ENCODE peak calls at places on chromosomes 11 and 22, in four cellular contexts. One of them, this sample, is unnamed.

GRCh38 chr11:2327032-2327431 is 25.2 kb downstream of the TSPAN32 start:
- DNase-seq in astrocyte: no peak
- DNase-seq in neural progenitor cell: no peak
- DNase-seq in DND-41: no peak
- DNase-seq in this sample: no peak

GRCh38 chr22:37569921-37570660 is 9.8 kb downstream of the LGALS2 start:
- DNase-seq in astrocyte: no peak
- DNase-seq in neural progenitor cell: no peak
- DNase-seq in DND-41: no peak
- DNase-seq in this sample: no peak

GRCh38 chr22:23911318-23911980 is 17.3 kb downstream of the MIF start:
- DNase-seq in astrocyte: no peak
- DNase-seq in neural progenitor cell: no peak
- DNase-seq in DND-41: no peak
- DNase-seq in this sample: no peak

GRCh38 chr11:132142554-132142953 is 772.1 kb downstream of the NTM start:
- DNase-seq in astrocyte: no peak
- DNase-seq in neural progenitor cell: no peak
- DNase-seq in DND-41: no peak
- DNase-seq in this sample: no peak

GRCh38 chr11:62337682-62338181 is 484 bp downstream of the ASRGL1 start:
- DNase-seq in astrocyte: no peak
- DNase-seq in neural progenitor cell: peak; percentile 58
- DNase-seq in DND-41: no peak
- DNase-seq in this sample: peak; percentile 7

GRCh38 chr11:58968251-58968711 is 29.0 kb downstream of the GLYATL1 start:
- DNase-seq in astrocyte: no peak
- DNase-seq in neural progenitor cell: peak; percentile 70
- DNase-seq in DND-41: no peak
- DNase-seq in this sample: no peak

GRCh38 chr11:118657238-118657637 is 22.2 kb downstream of the TREH start:
- DNase-seq in astrocyte: no peak
- DNase-seq in neural progenitor cell: no peak
- DNase-seq in DND-41: no peak
- DNase-seq in this sample: no peak

GRCh38 chr22:26573026-26573662 is 16.8 kb downstream of the TPST2 start:
- DNase-seq in astrocyte: no peak
- DNase-seq in neural progenitor cell: no peak
- DNase-seq in DND-41: no peak
- DNase-seq in this sample: peak; percentile 21

GRCh38 chr11:132310390-132311375 is 940.3 kb downstream of the NTM start:
- DNase-seq in astrocyte: peak; percentile 5
- DNase-seq in neural progenitor cell: no peak
- DNase-seq in DND-41: no peak
- DNase-seq in this sample: no peak

GRCh38 chr11:131370090-131370751 is at the start of gene NTM:
- DNase-seq in astrocyte: peak; percentile 55
- DNase-seq in neural progenitor cell: peak; percentile 52
- DNase-seq in DND-41: no peak
- DNase-seq in this sample: peak; percentile 48

GRCh38 chr22:35987487-35987886 is 41.1 kb downstream of the RBFOX2 start:
- DNase-seq in astrocyte: no peak
- DNase-seq in neural progenitor cell: no peak
- DNase-seq in DND-41: no peak
- DNase-seq in this sample: peak; percentile 61

GRCh38 chr11:58774164-58774593 is 42.4 kb upstream of the GLYAT start:
- DNase-seq in astrocyte: no peak
- DNase-seq in neural progenitor cell: no peak
- DNase-seq in DND-41: no peak
- DNase-seq in this sample: no peak

GRCh38 chr11:130114726-130115125 is 44.9 kb upstream of the ST14 start:
- DNase-seq in astrocyte: no peak
- DNase-seq in neural progenitor cell: no peak
- DNase-seq in DND-41: no peak
- DNase-seq in this sample: no peak

GRCh38 chr11:76588455-76589325 is 81.9 kb downstream of the LRRC32 start:
- DNase-seq in astrocyte: no peak
- DNase-seq in neural progenitor cell: no peak
- DNase-seq in DND-41: no peak
- DNase-seq in this sample: no peak

GRCh38 chr22:38203090-38203810 is 1.5 kb downstream of the MAFF start:
- DNase-seq in astrocyte: no peak
- DNase-seq in neural progenitor cell: peak; percentile 56
- DNase-seq in DND-41: no peak
- DNase-seq in this sample: peak; percentile 33

DNA sequence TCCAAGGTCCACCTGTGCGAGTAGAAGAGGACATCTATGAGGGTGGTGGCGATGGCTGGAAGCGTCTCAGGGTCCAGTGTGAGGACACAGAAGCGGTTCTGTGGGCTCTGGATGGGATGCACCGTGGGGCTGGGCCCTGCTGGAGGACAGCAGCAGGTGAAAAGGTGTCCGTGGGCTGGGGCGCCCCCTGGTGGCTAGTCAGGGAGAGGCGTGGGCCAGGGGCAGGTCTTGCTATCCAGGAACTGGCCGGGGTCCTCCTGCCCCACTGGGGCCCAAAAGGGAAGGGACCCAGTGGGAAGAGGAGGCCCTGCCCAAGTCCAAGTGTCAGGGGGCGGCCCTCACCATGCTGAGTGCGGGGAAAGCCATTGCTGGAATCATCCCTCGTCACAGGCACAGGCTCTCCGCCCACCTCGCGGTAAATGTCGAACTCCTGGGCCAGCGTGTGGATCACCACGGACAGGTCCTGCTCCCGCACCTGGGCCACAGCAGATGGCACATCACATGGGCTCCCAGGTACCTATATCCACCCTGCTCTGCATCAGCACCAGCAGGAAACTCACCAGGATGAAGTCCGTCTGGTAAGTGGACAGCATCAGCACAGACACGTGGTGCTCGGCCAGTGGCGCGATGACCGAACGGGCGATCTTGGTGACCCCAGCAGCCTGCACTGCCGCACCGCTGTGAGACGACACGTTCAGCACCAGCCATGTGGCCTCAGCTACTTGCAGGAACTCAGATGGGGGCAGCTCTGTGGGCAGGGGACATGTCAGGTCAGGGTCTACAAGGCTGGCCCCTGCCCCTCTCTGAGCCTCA is 2.3 kb downstream of the CASTOR1 start:
- DNase-seq in astrocyte: no peak
- DNase-seq in neural progenitor cell: peak; percentile 74
- DNase-seq in DND-41: peak; percentile 86
- DNase-seq in this sample: peak; percentile 38
- H2AFZ ChIP-seq in astrocyte: no peak overlapping the region
- H2AFZ ChIP-seq in neural progenitor cell: no peak overlapping the region
- H2AFZ ChIP-seq in DND-41: no peak overlapping the region
- H2AFZ ChIP-seq in this sample: no peak overlapping the region

GRCh38 chr22:19117111-19117512 is 5.1 kb downstream of the DGCR2 start:
- DNase-seq in astrocyte: no peak
- DNase-seq in neural progenitor cell: no peak
- DNase-seq in DND-41: no peak
- DNase-seq in this sample: no peak
- H3K4me2 ChIP-seq in astrocyte: no peak overlapping the region
- H3K4me2 ChIP-seq in neural progenitor cell: no peak overlapping the region
- H3K4me2 ChIP-seq in DND-41: no peak overlapping the region
- H3K4me2 ChIP-seq in this sample: no peak overlapping the region

DNA sequence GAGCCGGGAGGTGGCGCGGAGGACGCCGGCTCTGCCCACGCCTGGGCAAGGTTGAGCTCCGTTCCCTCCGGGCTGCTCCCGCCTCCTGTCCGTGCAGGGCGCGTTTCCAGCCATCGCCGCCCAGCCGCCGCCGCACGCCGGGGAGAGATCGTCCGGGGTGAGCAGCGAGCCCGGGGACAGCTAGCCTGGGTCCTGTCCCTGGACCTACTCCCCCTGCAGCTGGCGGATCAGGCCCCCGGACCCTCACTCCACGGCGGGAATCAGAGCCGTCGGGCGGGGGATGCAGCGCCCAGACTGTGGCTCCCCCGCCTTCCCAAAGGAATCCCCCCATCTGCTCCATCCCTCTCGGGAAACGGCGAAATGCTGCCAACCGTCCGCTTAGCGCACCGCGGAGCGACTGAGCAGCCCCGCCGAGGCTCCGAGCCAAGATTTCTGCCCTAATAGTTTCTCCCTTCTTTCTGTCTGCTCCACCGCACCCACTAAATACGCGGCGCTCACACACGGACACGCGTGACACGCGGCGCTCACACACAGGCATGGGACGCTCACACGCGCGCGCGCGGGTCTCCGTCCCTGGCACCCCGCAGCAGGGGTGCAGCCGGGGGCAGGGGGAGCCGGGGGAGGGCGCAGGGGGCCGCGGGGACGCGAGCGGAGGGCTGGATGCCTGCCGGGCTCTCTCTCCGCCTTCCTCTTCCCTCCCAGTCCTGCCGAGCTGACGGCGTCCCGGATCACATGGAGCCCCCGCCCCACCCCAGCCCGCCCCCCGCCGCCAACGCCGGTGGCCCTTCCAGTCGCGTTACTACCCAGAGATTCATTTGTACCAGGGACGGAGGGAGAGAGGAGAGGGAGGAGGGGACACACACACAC is at the start of gene KCNJ5:
- DNase-seq in astrocyte: no peak
- DNase-seq in neural progenitor cell: peak; percentile 72
- DNase-seq in DND-41: no peak
- DNase-seq in this sample: no peak
- H3K9ac ChIP-seq in astrocyte: peak within 1 kb of the TSS; percentile 55
- H3K9ac ChIP-seq in neural progenitor cell: no peak within 1 kb of the TSS
- H3K9ac ChIP-seq in DND-41: no peak within 1 kb of the TSS
- H3K9ac ChIP-seq in this sample: no peak within 1 kb of the TSS

GRCh38 chr11:99795999-99796398 is 775.2 kb downstream of the CNTN5 start:
- DNase-seq in astrocyte: no peak
- DNase-seq in neural progenitor cell: no peak
- DNase-seq in DND-41: no peak
- DNase-seq in this sample: no peak
- H2AFZ ChIP-seq in astrocyte: no peak overlapping the region
- H2AFZ ChIP-seq in neural progenitor cell: no peak overlapping the region
- H2AFZ ChIP-seq in DND-41: no peak overlapping the region
- H2AFZ ChIP-seq in this sample: no peak overlapping the region

GRCh38 chr22:50299724-50300619 is 7.5 kb downstream of the PLXNB2 start:
- DNase-seq in astrocyte: no peak
- DNase-seq in neural progenitor cell: peak; percentile 67
- DNase-seq in DND-41: no peak
- DNase-seq in this sample: no peak
- H3K4me2 ChIP-seq in astrocyte: peak overlapping the region; percentile 39
- H3K4me2 ChIP-seq in neural progenitor cell: peak overlapping the region; percentile 94
- H3K4me2 ChIP-seq in DND-41: no peak overlapping the region
- H3K4me2 ChIP-seq in this sample: peak overlapping the region; percentile 51

DNA sequence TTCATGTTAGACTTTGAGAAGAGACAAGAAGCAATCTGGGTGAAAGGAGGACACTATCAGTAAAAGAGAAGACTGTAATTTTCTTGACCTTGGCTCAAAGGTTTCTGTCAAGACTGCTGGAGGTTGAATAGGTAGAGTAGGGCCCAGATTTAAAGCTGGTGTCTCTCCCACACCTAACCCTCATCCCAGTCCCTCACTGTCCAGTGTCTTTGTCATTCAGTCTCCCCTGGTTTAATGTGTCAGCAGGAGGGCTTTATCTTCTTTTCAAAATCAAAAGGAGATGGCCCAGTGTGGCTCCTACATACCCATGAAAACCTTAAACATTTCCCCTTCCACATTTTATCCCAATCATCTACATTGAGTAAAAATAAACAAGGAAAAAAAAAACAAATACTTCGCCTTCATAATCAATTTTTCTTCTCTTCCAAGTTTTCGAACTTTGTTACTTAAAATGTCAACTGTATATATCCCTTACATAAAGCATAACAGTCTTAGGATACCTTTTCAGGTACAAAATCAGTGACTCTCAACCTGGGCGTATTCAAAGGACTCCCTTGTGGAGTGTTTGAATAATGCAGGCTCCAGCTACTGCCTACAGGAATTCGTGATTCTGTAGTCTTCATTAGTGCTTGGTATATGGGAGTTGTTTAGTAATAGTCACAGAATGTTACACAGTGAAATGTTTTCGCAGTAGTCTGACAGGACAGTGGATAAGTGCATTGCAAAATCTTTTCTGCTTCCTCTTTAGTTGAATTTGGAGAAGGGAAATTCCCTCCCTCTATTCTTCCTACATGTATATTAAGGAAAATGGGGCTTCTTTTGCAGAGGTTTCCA is 87.2 kb downstream of the FAT3 start:
- DNase-seq in astrocyte: no peak
- DNase-seq in neural progenitor cell: peak; percentile 39
- DNase-seq in DND-41: no peak
- DNase-seq in this sample: no peak
- H3K9ac ChIP-seq in astrocyte: no peak overlapping the region
- H3K9ac ChIP-seq in neural progenitor cell: no peak overlapping the region
- H3K9ac ChIP-seq in DND-41: no peak overlapping the region
- H3K9ac ChIP-seq in this sample: no peak overlapping the region

GRCh38 chr11:60841797-60842687 is at the start of gene CCDC86:
- DNase-seq in astrocyte: peak; percentile 79
- DNase-seq in neural progenitor cell: peak; percentile 96
- DNase-seq in DND-41: peak; percentile 98
- DNase-seq in this sample: peak; percentile 97
- H2AFZ ChIP-seq in astrocyte: peak within 1 kb of the TSS; percentile 92
- H2AFZ ChIP-seq in neural progenitor cell: peak within 1 kb of the TSS; percentile 94
- H2AFZ ChIP-seq in DND-41: peak within 1 kb of the TSS; percentile 91
- H2AFZ ChIP-seq in this sample: peak within 1 kb of the TSS; percentile 52

GRCh38 chr11:19453893-19454292 is 213.1 kb upstream of the E2F8 start:
- DNase-seq in astrocyte: no peak
- DNase-seq in neural progenitor cell: no peak
- DNase-seq in DND-41: no peak
- DNase-seq in this sample: peak; percentile 32
- H3K4me2 ChIP-seq in astrocyte: no peak overlapping the region
- H3K4me2 ChIP-seq in neural progenitor cell: no peak overlapping the region
- H3K4me2 ChIP-seq in DND-41: no peak overlapping the region
- H3K4me2 ChIP-seq in this sample: no peak overlapping the region

GRCh38 chr11:46290021-46290420 is 12.6 kb downstream of the CREB3L1 start:
- DNase-seq in astrocyte: no peak
- DNase-seq in neural progenitor cell: no peak
- DNase-seq in DND-41: no peak
- DNase-seq in this sample: no peak
- H3K9ac ChIP-seq in astrocyte: peak overlapping the region; percentile 18
- H3K9ac ChIP-seq in neural progenitor cell: no peak overlapping the region
- H3K9ac ChIP-seq in DND-41: no peak overlapping the region
- H3K9ac ChIP-seq in this sample: peak overlapping the region; percentile 1